ENCODE peak calls at places on chromosomes 3 and 15, in six cellular contexts. K, Z, Q, I, X and O are unnamed samples.

GRCh38 chr3:184602406-184603155 is 41.0 kb downstream of the EPHB3 start:
- DNase-seq in K (peak; percentile 59), Z (no peak), X (no peak), I (no peak), Q (peak; percentile 46), O (no peak)

GRCh38 chr3:32238816-32239637 is 547 bp downstream of the CMTM8 start:
- DNase-seq in X (peak; percentile 34), Q (peak; percentile 58), Z (no peak), I (peak; percentile 64), K (no peak), O (peak; percentile 64)

GRCh38 chr15:31399544-31400171 is 73.0 kb downstream of the KLF13 start:
- DNase-seq in X (no peak), K (no peak), Z (no peak), Q (no peak), I (no peak), O (no peak)

GRCh38 chr3:65979731-65980130 is 59.0 kb downstream of the MAGI1 start:
- DNase-seq in I (no peak), Z (no peak), X (no peak), K (no peak), Q (no peak), O (no peak)

GRCh38 chr15:92600902-92601301 is 54.7 kb downstream of the FAM174B start:
- DNase-seq in Q (no peak), X (no peak), I (no peak), Z (no peak), K (no peak), O (no peak)

GRCh38 chr3:146160233-146160963 is 586 bp downstream of the PLOD2 start:
- DNase-seq in K (peak; percentile 91), Z (peak; percentile 63), Q (peak; percentile 85), I (peak; percentile 48), X (peak; percentile 66), O (peak; percentile 77)

GRCh38 chr15:75230524-75231371 is 27.4 kb upstream of the GOLGA6C start:
- DNase-seq in Q (no peak), K (peak; percentile 41), X (no peak), Z (no peak), I (no peak), O (peak; percentile 34)

GRCh38 chr3:72515915-72516314 is 332.3 kb downstream of the SHQ1 start:
- DNase-seq in K (no peak), I (no peak), Q (no peak), Z (no peak), X (no peak), O (no peak)

GRCh38 chr15:73212424-73212823 is 156.3 kb downstream of the HCN4 start:
- DNase-seq in X (no peak), Q (no peak), Z (no peak), I (no peak), K (no peak), O (no peak)

GRCh38 chr3:159857840-159858239 is 130.8 kb upstream of the IL12A start:
- DNase-seq in Z (no peak), X (no peak), I (no peak), K (no peak), Q (no peak), O (no peak)

GRCh38 chr15:66019826-66020398 is 150.6 kb downstream of the RAB11A start:
- DNase-seq in K (no peak), Q (no peak), I (no peak), X (no peak), Z (no peak), O (no peak)

GRCh38 chr15:91919014-91919534 is 65.6 kb downstream of the SLCO3A1 start:
- DNase-seq in X (no peak), I (no peak), K (no peak), Q (no peak), Z (no peak), O (no peak)

GRCh38 chr3:188946837-188947236 is 224.9 kb upstream of the TPRG1 start:
- DNase-seq in I (no peak), Z (no peak), K (no peak), X (no peak), Q (no peak), O (no peak)

GRCh38 chr15:63601727-63602185 is 4.6 kb downstream of the FBXL22 start:
- DNase-seq in Q (no peak), X (no peak), Z (no peak), I (no peak), K (no peak), O (no peak)

GRCh38 chr3:41690766-41691563 is 270.9 kb downstream of the ULK4 start:
- DNase-seq in Q (no peak), I (no peak), K (no peak), X (no peak), Z (no peak), O (no peak)

GRCh38 chr15:47407692-47408091 is 309.6 kb upstream of the SEMA6D start:
- DNase-seq in Z (no peak), Q (peak; percentile 59), I (no peak), K (peak; percentile 8), X (no peak), O (no peak)

GRCh38 chr3:59775106-59775505 is 725.3 kb upstream of the CFAP20DC start:
- DNase-seq in Z (no peak), K (peak; percentile 35), I (no peak), X (no peak), Q (no peak), O (no peak)

GRCh38 chr3:48662753-48663488 is at the start of gene CELSR3:
- DNase-seq in X (peak; percentile 50), K (peak; percentile 96), Q (peak; percentile 90), I (peak; percentile 62), Z (peak; percentile 79), O (no peak)

GRCh38 chr3:9088431-9089353 is 125.4 kb upstream of the RAD18 start:
- DNase-seq in Q (no peak), X (peak; percentile 75), Z (no peak), I (no peak), K (no peak), O (no peak)

GRCh38 chr3:189202583-189202982 is 30.8 kb downstream of the TPRG1 start:
- DNase-seq in Z (no peak), X (no peak), Q (no peak), I (no peak), K (peak; percentile 51), O (no peak)

GRCh38 chr3:147680820-147681488 is 271.8 kb downstream of the ZIC1 start:
- DNase-seq in Z (no peak), Q (no peak), K (no peak), I (no peak), X (no peak), O (no peak)

GRCh38 chr3:78668302-78668701 is 1099.5 kb downstream of the ROBO1 start:
- DNase-seq in X (no peak), I (no peak), Z (no peak), Q (no peak), K (no peak), O (no peak)

GRCh38 chr15:74196175-74196574 is 6.4 kb downstream of the STRA6 start:
- DNase-seq in Q (no peak), K (no peak), Z (no peak), X (peak; percentile 65), I (peak; percentile 72), O (no peak)

DNA sequence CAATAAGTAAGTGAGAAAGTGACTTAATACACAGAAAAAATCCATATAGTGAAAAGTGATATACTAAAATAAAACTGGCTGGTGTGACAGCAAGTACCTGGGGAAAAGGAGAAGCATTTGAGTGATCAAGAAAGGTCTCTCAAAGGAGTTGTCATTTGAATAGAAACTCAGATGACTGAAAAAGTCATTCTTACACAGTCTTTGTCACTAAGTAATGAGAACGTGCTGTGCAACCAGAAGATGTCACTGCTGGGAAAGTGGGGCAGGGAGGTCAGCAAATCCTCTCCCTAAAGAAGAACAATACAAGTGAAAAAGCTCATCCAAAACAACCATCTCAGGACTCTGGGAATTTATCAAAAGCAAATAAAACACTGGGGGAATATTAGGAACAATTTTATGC is 317.5 kb upstream of the TRIM42 start:
- DNase-seq in X (no peak), Q (no peak), K (peak; percentile 57), I (no peak), Z (no peak), O (no peak)
- TF ChIP-seq CTCF in X (no peak), Q (peak; percentile 27), K (peak; percentile 32), I (no peak), Z (no peak), O (no peak)

DNA sequence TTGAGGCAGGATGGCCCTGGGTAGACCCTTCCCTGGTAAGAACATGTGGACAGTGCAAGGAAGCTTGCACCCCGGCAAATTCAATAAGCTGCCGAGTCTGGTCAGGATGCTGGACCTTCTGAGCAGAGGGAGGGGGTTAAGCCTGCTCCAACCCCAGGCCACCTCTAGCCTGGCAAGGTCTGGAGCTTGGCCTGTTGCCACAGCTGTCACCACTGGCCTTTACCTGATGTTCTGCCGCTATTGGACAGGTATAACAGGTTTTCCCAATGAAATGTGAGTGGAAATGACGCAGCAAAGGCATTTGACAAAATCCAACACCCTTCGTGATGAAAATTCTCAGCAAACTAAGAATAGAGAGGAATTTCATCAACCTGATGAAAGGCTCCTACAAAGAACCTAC is 699 bp upstream of the MESP1 start:
- DNase-seq in I (no peak), K (no peak), Q (no peak), X (peak; percentile 86), Z (peak; percentile 71), O (no peak)
- H3K4me1 ChIP-seq in I (peaks cover 16% of the 10 kb centered on the region), K (no peaks in the 10 kb centered on the region), Q (no peaks in the 10 kb centered on the region), X (peaks cover 42% of the 10 kb centered on the region), Z (peaks cover 13% of the 10 kb centered on the region), O (peaks cover 16% of the 10 kb centered on the region)

GRCh38 chr3:127141921-127142730 is 50.8 kb upstream of the PRR23E start:
- DNase-seq in X (peak; percentile 91), Z (no peak), I (no peak), K (no peak), Q (no peak), O (no peak)

GRCh38 chr3:127145266-127145665 is 47.7 kb upstream of the PRR23E start:
- DNase-seq in Z (no peak), X (peak; percentile 14), K (no peak), I (no peak), Q (no peak), O (no peak)

GRCh38 chr3:127143172-127143571 is 49.8 kb upstream of the PRR23E start:
- DNase-seq in X (no peak), Q (peak; percentile 1), I (no peak), K (no peak), Z (no peak), O (peak; percentile 18)

GRCh38 chr3:127147291-127147905 is 45.5 kb upstream of the PRR23E start:
- DNase-seq in Q (no peak), Z (no peak), K (no peak), I (no peak), X (peak; percentile 22), O (peak; percentile 45)

GRCh38 chr3:127144631-127145030 is 48.3 kb upstream of the PRR23E start:
- DNase-seq in Q (no peak), I (no peak), K (no peak), Z (no peak), X (no peak), O (peak; percentile 45)
- H3K27ac ChIP-seq in Q (no peak overlapping the region), I (no peak overlapping the region), K (no peak overlapping the region), Z (no peak overlapping the region), X (no peak overlapping the region), O (no peak overlapping the region)

DNA sequence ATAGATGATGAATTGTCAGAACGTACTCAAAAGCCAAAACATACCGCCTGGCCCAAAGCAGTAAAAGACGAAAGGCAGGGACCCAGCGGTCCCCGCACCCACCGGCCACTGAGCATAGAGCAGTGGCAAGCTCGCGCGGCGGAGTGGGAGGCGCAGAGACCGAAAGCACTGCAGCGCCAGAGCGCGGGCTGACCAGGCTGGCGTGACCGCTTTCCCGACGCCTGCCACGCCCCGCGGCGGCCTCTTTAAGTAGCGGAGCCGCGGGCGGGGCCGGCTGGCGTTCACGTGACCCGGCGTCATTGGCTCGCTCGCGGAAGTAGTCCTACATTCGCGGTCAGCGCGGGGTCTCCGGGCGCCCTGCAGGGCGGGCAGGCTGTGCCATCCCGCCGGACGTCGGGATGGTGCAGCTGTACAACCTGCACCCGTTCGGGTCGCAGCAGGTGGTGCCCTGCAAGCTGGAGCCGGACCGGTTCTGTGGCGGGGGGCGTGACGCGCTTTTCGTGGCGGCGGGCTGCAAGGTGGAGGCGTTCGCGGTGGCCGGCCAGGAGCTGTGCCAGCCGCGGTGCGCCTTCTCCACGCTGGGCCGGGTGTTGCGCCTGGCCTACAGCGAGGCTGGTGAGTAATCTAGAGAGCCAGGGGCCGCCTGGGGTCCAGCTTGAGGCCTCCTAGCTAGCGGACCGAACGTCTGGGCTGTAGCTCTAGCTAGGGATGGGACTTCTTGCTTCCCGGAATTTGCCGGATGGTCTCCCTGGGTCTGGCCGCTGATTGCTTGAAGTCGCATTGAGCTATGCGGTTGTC is at the start of gene HPS3:
- DNase-seq in Z (peak; percentile 84), K (peak; percentile 97), I (peak; percentile 98), Q (peak; percentile 90), X (peak; percentile 95), O (peak; percentile 94)
- TF ChIP-seq CTCF in Z (no peak), K (no peak), I (peak; percentile 14), Q (no peak), X (no peak), O (no peak)